ENCODE peak calls at places on chromosomes 2 and 18, in four cellular contexts. H is K562, M is HCT116, K is GM12878. Y is an unnamed sample.
A peak's percentile ranks its signal among the peaks of the same experiment; 100 is the strongest.

GRCh38 chr2:223306371-223306770 is 254.4 kb downstream of the KCNE4 start:
- DNase-seq in H (no peak), M (peak; percentile 28), K (no peak), Y (peak; percentile 12)

GRCh38 chr2:197310271-197310939 is at the start of gene ANKRD44:
- DNase-seq in H (peak; percentile 58), M (peak; percentile 31), K (no peak), Y (peak; percentile 72)

GRCh38 chr18:43620936-43621335 is 343.6 kb upstream of the SYT4 start:
- DNase-seq in H (no peak), M (no peak), K (no peak), Y (peak; percentile 41)

GRCh38 chr2:10575566-10576300 is 114.0 kb downstream of the NOL10 start:
- DNase-seq in H (no peak), M (peak; percentile 22), K (no peak), Y (peak; percentile 82)

GRCh38 chr2:151762694-151763093 is 28.4 kb upstream of the NEB start:
- DNase-seq in H (peak; percentile 35), M (no peak), K (no peak), Y (no peak)

GRCh38 chr2:67215214-67215613 is 181.9 kb upstream of the ETAA1 start:
- DNase-seq in H (peak; percentile 27), M (no peak), K (no peak), Y (peak; percentile 77)

GRCh38 chr18:22499421-22499820 is 81.7 kb upstream of the CTAGE1 start:
- DNase-seq in H (no peak), M (no peak), K (no peak), Y (no peak)

GRCh38 chr2:207467716-207468347 is 61.9 kb upstream of the CREB1 start:
- DNase-seq in H (peak; percentile 8), M (no peak), K (peak; percentile 16), Y (no peak)

GRCh38 chr2:157627594-157628281 is 926 bp downstream of the ACVR1C start:
- DNase-seq in H (no peak), M (no peak), K (no peak), Y (peak; percentile 1)

GRCh38 chr2:135615404-135615803 is 84.1 kb downstream of the R3HDM1 start:
- DNase-seq in H (no peak), M (no peak), K (peak; percentile 24), Y (no peak)

GRCh38 chr2:163659224-163659623 is 76.6 kb downstream of the FIGN start:
- DNase-seq in H (no peak), M (no peak), K (no peak), Y (no peak)

GRCh38 chr2:136045344-136045743 is 59.9 kb upstream of the DARS1 start:
- DNase-seq in H (no peak), M (no peak), K (no peak), Y (no peak)

GRCh38 chr18:58996131-58996632 is 131.5 kb downstream of the ZNF532 start:
- DNase-seq in H (no peak), M (no peak), K (no peak), Y (peak; percentile 97)
- H3K9ac ChIP-seq in H (no peak overlapping the region), M (no peak overlapping the region), K (no peak overlapping the region), Y (no peak overlapping the region)

GRCh38 chr2:222290371-222290690 is 8.5 kb downstream of the PAX3 start:
- DNase-seq in H (no peak), M (no peak), K (no peak), Y (no peak)

GRCh38 chr2:222288590-222289279 is 10.1 kb downstream of the PAX3 start:
- DNase-seq in H (no peak), M (no peak), K (no peak), Y (no peak)

GRCh38 chr2:222287862-222288479 is 10.8 kb downstream of the PAX3 start:
- DNase-seq in H (no peak), M (no peak), K (no peak), Y (no peak)

GRCh38 chr2:222290691-222291484 is 7.9 kb downstream of the PAX3 start:
- DNase-seq in H (no peak), M (no peak), K (no peak), Y (no peak)

GRCh38 chr2:222289280-222290250 is 9.2 kb downstream of the PAX3 start:
- DNase-seq in H (no peak), M (no peak), K (no peak), Y (no peak)
- TF ChIP-seq EZH2 in H (no peak), M (no peak), K (no peak), Y (peak; percentile 63)

GRCh38 chr18:9887992-9888391 is 2.2 kb downstream of the TXNDC2 start:
- DNase-seq in H (no peak), M (no peak), K (no peak), Y (no peak)
- TF ChIP-seq POLR2A in H (no peak), M (no peak), K (no peak), Y (no peak)

DNA sequence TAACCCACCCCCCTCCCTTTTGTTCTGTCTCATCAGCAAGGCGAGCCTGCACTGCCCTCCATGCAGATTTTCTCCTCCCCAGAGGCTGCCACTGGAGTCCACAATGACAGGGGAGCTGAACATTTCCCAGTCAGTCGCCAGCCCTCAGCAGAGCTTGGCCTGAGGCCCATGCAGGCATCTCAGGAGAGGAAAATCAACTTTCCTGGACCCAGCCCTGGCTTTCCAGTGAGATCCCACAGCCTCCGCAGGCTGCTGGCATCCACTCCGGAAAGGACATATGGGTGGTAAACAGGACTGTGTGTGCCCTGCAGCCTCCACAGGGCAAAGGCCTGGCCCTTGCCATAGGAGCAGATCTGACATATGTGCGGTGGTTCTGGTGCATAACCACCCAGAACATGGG is 253.8 kb downstream of the TNS1 start:
- DNase-seq in H (no peak), M (no peak), K (no peak), Y (no peak)
- H3K9ac ChIP-seq in H (no peak overlapping the region), M (no peak overlapping the region), K (no peak overlapping the region), Y (no peak overlapping the region)

GRCh38 chr2:121162893-121163292 is 122.1 kb downstream of the TFCP2L1 start:
- DNase-seq in H (no peak), M (no peak), K (no peak), Y (no peak)

GRCh38 chr2:121160366-121160765 is 124.6 kb downstream of the TFCP2L1 start:
- DNase-seq in H (no peak), M (no peak), K (no peak), Y (no peak)

GRCh38 chr2:121164042-121164441 is 121.0 kb downstream of the TFCP2L1 start:
- DNase-seq in H (no peak), M (no peak), K (no peak), Y (no peak)

GRCh38 chr2:121161272-121161671 is 123.7 kb downstream of the TFCP2L1 start:
- DNase-seq in H (no peak), M (no peak), K (no peak), Y (no peak)

GRCh38 chr2:121165038-121165542 is 119.9 kb downstream of the TFCP2L1 start:
- DNase-seq in H (no peak), M (no peak), K (no peak), Y (no peak)
- TF ChIP-seq EZH2 in H (no peak), M (no peak), K (no peak), Y (no peak)

DNA sequence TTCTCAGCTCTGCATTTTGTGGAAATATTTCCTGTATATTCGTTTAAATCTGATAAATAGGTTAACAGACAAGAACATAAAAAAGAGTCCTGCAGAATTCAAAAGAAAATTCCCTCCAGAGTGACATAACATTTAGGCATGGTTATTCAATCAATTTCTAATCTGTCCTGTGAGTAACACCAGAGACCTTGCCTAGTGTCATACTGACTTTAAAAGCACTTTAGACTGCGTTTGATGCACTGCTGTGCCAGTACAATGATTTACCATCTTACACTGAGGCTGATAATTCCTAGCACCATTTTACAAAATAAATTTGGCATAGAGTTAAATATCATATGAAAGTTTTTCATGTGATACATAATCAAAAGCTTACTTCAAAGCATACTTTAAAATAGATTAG is 35.5 kb upstream of the CALCRL start:
- DNase-seq in H (no peak), M (no peak), K (no peak), Y (no peak)
- TF ChIP-seq POLR2A in H (no peak), M (no peak), K (no peak), Y (no peak)

GRCh38 chr2:12046641-12047040 is 300.2 kb downstream of the LPIN1 start:
- DNase-seq in H (no peak), M (no peak), K (no peak), Y (no peak)

GRCh38 chr2:12044857-12045256 is 298.4 kb downstream of the LPIN1 start:
- DNase-seq in H (no peak), M (no peak), K (peak; percentile 83), Y (no peak)

GRCh38 chr2:12048551-12048950 is 302.1 kb downstream of the LPIN1 start:
- DNase-seq in H (no peak), M (no peak), K (no peak), Y (peak; percentile 4)

GRCh38 chr2:12047761-12048160 is 301.3 kb downstream of the LPIN1 start:
- DNase-seq in H (no peak), M (no peak), K (no peak), Y (no peak)

DNA sequence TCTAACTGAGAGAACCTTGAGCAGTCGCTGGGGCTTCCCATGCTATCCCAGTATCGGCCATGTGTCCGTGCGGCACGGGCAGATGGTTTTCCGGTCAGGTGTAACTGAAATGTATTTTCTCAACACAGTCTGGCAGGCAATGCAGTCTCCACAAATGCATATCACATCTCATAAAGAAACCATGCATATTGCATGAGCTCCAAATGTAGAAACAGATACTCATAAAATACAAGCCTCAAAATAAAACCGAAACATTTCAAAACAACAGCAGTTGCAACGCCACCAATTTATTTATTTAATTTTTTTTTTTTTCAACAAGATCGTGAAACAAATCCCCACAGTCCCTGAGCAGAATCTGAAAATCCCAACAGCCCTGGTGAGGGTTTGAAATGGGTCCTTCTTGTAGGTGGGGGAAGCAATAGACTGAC is 299.4 kb downstream of the LPIN1 start:
- DNase-seq in H (no peak), M (no peak), K (peak; percentile 85), Y (no peak)
- H3K9ac ChIP-seq in H (no peak overlapping the region), M (no peak overlapping the region), K (peak overlapping the region; percentile 17), Y (no peak overlapping the region)

GRCh38 chr2:58769494-58770239 is 528.5 kb upstream of the FANCL start:
- DNase-seq in H (no peak), M (no peak), K (no peak), Y (no peak)
- TF ChIP-seq EZH2 in H (no peak), M (no peak), K (no peak), Y (no peak)

GRCh38 chr2:105449083-105449482 is 50.2 kb upstream of the FHL2 start:
- DNase-seq in H (no peak), M (no peak), K (no peak), Y (no peak)
- TF ChIP-seq POLR2A in H (no peak), M (no peak), K (no peak), Y (no peak)

Y was measured in endothelial cell of umbilical vein.